ENCODE peak calls at places on chromosomes 11 and 22, in nine cellular contexts. D, V, E, H, S, A, X, N and Q are unnamed samples.

GRCh38 chr11:64546176-64546575 is 44.8 kb upstream of the SLC22A12 start:
- DNase-seq in A (no peak), X (no peak), V (no peak), N (no peak), E (no peak), S (no peak), H (no peak), D (no peak), Q (no peak)

GRCh38 chr11:66478823-66479740 is 1.2 kb upstream of the DPP3 start:
- DNase-seq in S (peak), V (no peak), A (peak), E (peak), H (no peak), X (no peak), N (no peak), D (peak), Q (peak)

GRCh38 chr11:128052912-128053641 is 534.3 kb downstream of the ETS1 start:
- DNase-seq in E (no peak), N (no peak), S (no peak), X (no peak), H (no peak), V (no peak), D (peak), A (peak), Q (peak)

GRCh38 chr11:68543594-68543993 is 83.0 kb downstream of the PPP6R3 start:
- DNase-seq in D (no peak), H (no peak), X (no peak), V (no peak), S (no peak), E (no peak), A (no peak), N (no peak), Q (no peak)

GRCh38 chr11:76768091-76769047 is 14.8 kb upstream of the TSKU start:
- DNase-seq in D (no peak), V (no peak), S (peak), A (peak), N (no peak), E (peak), X (no peak), H (no peak), Q (peak)

GRCh38 chr11:68447015-68447801 is 13.3 kb upstream of the PPP6R3 start:
- DNase-seq in D (no peak), V (no peak), E (peak), N (peak), H (no peak), X (no peak), A (peak), S (peak), Q (peak)

GRCh38 chr22:45069925-45070324 is 60.1 kb upstream of the PHF21B start:
- DNase-seq in H (no peak), S (no peak), D (no peak), X (no peak), V (no peak), N (no peak), A (no peak), E (no peak), Q (no peak)

GRCh38 chr22:40908895-40909294 is 42.3 kb upstream of the RBX1 start:
- DNase-seq in X (no peak), V (no peak), N (no peak), A (no peak), S (no peak), H (no peak), D (no peak), E (no peak), Q (no peak)

GRCh38 chr11:9639099-9639498 is 24.8 kb upstream of the SWAP70 start:
- DNase-seq in H (no peak), A (no peak), X (no peak), S (no peak), D (no peak), N (no peak), E (peak), V (peak), Q (peak)

GRCh38 chr11:14269956-14270355 is 89.0 kb downstream of the RRAS2 start:
- DNase-seq in S (no peak), E (no peak), A (no peak), V (no peak), D (no peak), H (no peak), X (no peak), N (no peak), Q (no peak)

GRCh38 chr11:72781313-72782080 is 12.3 kb downstream of the STARD10 start:
- DNase-seq in X (no peak), D (no peak), A (peak), V (no peak), E (peak), S (no peak), N (peak), H (no peak), Q (no peak)

GRCh38 chr22:23105919-23106853 is 35.6 kb downstream of the RSPH14 start:
- DNase-seq in X (no peak), D (no peak), A (no peak), E (no peak), V (no peak), H (no peak), S (no peak), N (no peak), Q (no peak)

GRCh38 chr11:116360542-116360941 is 412.2 kb downstream of the BUD13 start:
- DNase-seq in N (no peak), S (no peak), D (no peak), V (no peak), H (no peak), A (no peak), X (no peak), E (no peak), Q (no peak)

GRCh38 chr11:10044618-10045017 is 249.4 kb downstream of the SBF2 start:
- DNase-seq in D (peak), A (no peak), E (no peak), H (no peak), S (no peak), X (no peak), V (no peak), N (no peak), Q (no peak)

GRCh38 chr11:3939651-3940190 is 84.3 kb downstream of the STIM1 start:
- DNase-seq in N (no peak), E (no peak), H (no peak), A (no peak), X (no peak), S (no peak), D (peak), V (no peak), Q (no peak)

GRCh38 chr11:100753144-100753543 is 66.1 kb downstream of the ARHGAP42 start:
- DNase-seq in H (no peak), A (no peak), V (no peak), S (no peak), E (no peak), N (no peak), X (no peak), D (no peak), Q (peak)
- H3K27ac ChIP-seq in H (no peak), A (no peak), V (no peak), S (no peak), E (peak), N (no peak), X (no peak), D (no peak), Q (no peak)

DNA sequence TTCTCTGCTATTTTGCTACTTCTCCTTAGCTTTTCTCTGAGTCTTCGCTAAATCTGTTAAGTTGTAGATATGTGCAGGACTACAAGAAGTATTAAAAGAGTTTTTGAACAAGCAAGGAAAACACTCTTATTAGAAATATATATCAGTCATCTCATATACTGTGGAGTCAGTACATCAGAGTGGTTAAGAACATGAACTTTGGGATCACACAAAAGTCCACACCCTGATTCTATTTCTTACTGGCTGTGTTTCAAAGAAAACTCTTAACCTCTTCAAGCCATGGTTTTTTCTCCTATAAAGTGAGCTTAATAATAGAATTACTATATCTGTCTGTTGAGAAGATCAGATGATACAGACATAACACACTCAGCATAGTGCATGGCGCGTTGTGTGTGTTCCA is 29.5 kb downstream of the MMP13 start:
- DNase-seq in S (no peak), D (no peak), E (no peak), H (no peak), A (no peak), V (no peak), N (no peak), X (no peak), Q (peak)
- H3K27ac ChIP-seq in S (no peak), D (no peak), E (no peak), H (no peak), A (no peak), V (no peak), N (no peak), X (no peak), Q (no peak)

GRCh38 chr22:25405854-25406509 is 158.5 kb upstream of the GRK3 start:
- DNase-seq in N (no peak), V (no peak), S (no peak), H (no peak), D (no peak), X (no peak), A (no peak), E (no peak), Q (no peak)

GRCh38 chr22:25403284-25403606 is 161.2 kb upstream of the GRK3 start:
- DNase-seq in S (no peak), D (no peak), N (no peak), A (no peak), X (no peak), E (no peak), V (no peak), H (no peak), Q (peak)

GRCh38 chr22:25403752-25404471 is 160.6 kb upstream of the GRK3 start:
- DNase-seq in A (no peak), X (no peak), D (peak), V (no peak), N (no peak), H (no peak), E (no peak), S (no peak), Q (peak)

GRCh38 chr22:25404923-25405853 is 159.3 kb upstream of the GRK3 start:
- DNase-seq in E (peak), A (peak), N (peak), H (no peak), D (peak), X (no peak), S (peak), V (no peak), Q (peak)

GRCh38 chr22:25404556-25404922 is 159.9 kb upstream of the GRK3 start:
- DNase-seq in X (no peak), E (no peak), A (no peak), V (no peak), N (no peak), S (no peak), D (no peak), H (no peak), Q (no peak)
- H3K27ac ChIP-seq in X (no peak), E (peak), A (no peak), V (peak), N (peak), S (peak), D (no peak), H (peak), Q (peak)

GRCh38 chr22:20132686-20133246 is 1.2 kb downstream of the ZDHHC8 start:
- DNase-seq in N (no peak), A (no peak), S (no peak), E (no peak), D (no peak), H (no peak), X (no peak), V (no peak), Q (no peak)
- H3K27ac ChIP-seq in N (no peak), A (peak), S (peak), E (peak), D (no peak), H (no peak), X (no peak), V (no peak), Q (no peak)

GRCh38 chr11:85787809-85788805 is 22.8 kb downstream of the SYTL2 start:
- DNase-seq in A (no peak), S (no peak), N (no peak), V (no peak), X (no peak), E (peak), D (no peak), H (no peak), Q (peak)
- H3K27ac ChIP-seq in A (no peak), S (no peak), N (no peak), V (no peak), X (no peak), E (peak), D (no peak), H (no peak), Q (peak)

DNA sequence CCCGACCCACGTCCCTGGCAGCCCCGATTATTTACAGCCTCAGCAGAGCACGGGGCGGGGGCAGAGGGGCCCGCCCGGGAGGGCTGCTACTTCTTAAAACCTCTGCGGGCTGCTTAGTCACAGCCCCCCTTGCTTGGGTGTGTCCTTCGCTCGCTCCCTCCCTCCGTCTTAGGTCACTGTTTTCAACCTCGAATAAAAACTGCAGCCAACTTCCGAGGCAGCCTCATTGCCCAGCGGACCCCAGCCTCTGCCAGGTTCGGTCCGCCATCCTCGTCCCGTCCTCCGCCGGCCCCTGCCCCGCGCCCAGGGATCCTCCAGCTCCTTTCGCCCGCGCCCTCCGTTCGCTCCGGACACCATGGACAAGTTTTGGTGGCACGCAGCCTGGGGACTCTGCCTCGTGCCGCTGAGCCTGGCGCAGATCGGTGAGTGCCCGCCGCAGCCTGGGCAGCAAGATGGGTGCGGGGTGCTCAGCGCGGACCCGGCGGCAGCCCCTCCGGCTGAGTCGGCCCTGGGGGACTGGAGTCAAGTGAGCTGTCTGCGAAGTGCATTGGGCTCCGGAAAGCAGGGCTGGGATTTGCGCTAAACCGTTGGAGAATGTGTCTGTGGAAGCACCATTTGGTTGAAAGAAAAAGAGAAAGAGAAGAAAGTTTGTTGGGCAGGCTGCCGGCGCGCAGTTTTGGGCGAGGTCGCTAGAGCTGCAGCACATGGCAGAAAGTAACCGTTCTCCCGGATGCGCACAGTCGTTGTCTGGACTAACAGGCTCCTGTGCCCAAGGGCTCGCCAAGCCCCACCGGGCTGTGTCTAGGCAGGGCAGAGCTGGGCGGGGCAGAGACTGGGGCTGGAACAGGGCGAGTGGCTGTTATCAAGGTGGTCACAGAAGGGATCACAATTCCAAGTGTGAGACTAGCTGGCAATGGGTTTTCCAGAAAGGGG is at the start of gene CD44:
- DNase-seq in H (peak), D (peak), N (peak), S (peak), A (peak), E (peak), X (peak), V (peak), Q (peak)
- H3K27ac ChIP-seq in H (peak), D (peak), N (peak), S (peak), A (peak), E (peak), X (peak), V (peak), Q (peak)

DNA sequence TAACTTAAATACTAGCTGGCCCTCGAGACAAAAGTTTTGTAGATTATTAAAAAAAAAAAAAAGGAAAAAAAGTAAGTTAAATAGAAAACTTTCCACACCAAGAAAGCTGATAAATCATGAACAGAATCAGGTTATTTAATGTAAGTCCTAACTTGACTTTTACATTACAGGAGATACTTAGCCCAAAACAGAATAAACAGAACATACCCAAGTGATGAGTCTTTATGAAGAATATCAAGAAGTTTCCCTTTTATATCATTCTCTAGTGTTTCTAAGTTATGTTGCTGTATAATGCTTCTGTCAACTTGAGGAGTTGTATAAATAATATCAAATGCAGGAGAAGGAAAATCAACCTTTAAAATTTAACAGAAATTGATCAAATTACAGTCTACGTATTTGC is 44.5 kb upstream of the RPS13 start:
- DNase-seq in N (no peak), D (no peak), V (no peak), H (no peak), A (no peak), E (no peak), X (no peak), S (no peak), Q (no peak)
- H3K27ac ChIP-seq in N (no peak), D (no peak), V (no peak), H (no peak), A (no peak), E (no peak), X (no peak), S (no peak), Q (no peak)

GRCh38 chr11:6565325-6565724 is 38.1 kb downstream of the RRP8 start:
- DNase-seq in N (no peak), E (no peak), A (no peak), X (no peak), V (no peak), S (no peak), H (no peak), D (no peak), Q (no peak)
- H3K27ac ChIP-seq in N (no peak), E (no peak), A (no peak), X (no peak), V (no peak), S (no peak), H (no peak), D (no peak), Q (no peak)

DNA sequence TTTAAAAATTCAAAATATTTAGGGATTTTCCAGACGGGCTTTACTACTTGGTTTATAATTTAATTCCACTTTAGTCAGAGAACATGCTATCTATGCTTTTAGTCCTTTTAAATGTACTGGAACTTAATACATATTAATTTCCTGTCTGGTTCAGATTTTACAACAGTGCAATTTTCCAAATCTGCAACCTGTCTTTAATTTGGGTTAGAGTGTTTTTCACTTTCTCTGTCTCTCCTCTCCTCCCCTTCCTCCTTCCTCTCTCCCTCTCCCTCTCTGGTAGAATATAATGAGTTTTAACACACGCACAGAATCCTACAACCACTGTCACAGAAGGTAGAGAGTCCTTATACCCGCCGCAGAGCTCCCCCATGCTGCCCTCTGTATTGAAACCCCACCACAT is 950.7 kb downstream of the BRD1 start:
- DNase-seq in D (no peak), X (no peak), H (no peak), E (no peak), N (no peak), V (no peak), A (no peak), S (no peak), Q (no peak)
- H3K27ac ChIP-seq in D (no peak), X (no peak), H (no peak), E (no peak), N (no peak), V (no peak), A (no peak), S (no peak), Q (no peak)

GRCh38 chr11:117875397-117876048 is 935 bp downstream of the FXYD6 start:
- DNase-seq in S (no peak), N (no peak), H (no peak), A (peak), V (peak), X (no peak), E (no peak), D (no peak), Q (no peak)
- H3K27ac ChIP-seq in S (peak), N (peak), H (no peak), A (no peak), V (peak), X (no peak), E (peak), D (no peak), Q (no peak)